ENCODE peak calls at places on chromosomes 7 and 10, in five cellular contexts. One of them, this sample, is unnamed. For H3K9me3, the result is how much of the 10 kb centered on the place peaks cover.

GRCh38 chr7:119761776-119762175 is 511.2 kb upstream of the KCND2 start:
- DNase-seq in PC-3: no peak
- DNase-seq in tibial nerve: no peak
- DNase-seq in AG04450: no peak
- DNase-seq in MM.1S: no peak
- DNase-seq in this sample: no peak

GRCh38 chr10:112852308-112852707 is 97.7 kb upstream of the TCF7L2 start:
- DNase-seq in PC-3: no peak
- DNase-seq in tibial nerve: peak
- DNase-seq in AG04450: no peak
- DNase-seq in MM.1S: no peak
- DNase-seq in this sample: no peak

GRCh38 chr7:124702385-124702784 is 63.2 kb downstream of the GPR37 start:
- DNase-seq in PC-3: peak
- DNase-seq in tibial nerve: no peak
- DNase-seq in AG04450: no peak
- DNase-seq in MM.1S: no peak
- DNase-seq in this sample: no peak

GRCh38 chr7:27359737-27360136 is 117.1 kb downstream of the EVX1 start:
- DNase-seq in PC-3: no peak
- DNase-seq in tibial nerve: no peak
- DNase-seq in AG04450: no peak
- DNase-seq in MM.1S: no peak
- DNase-seq in this sample: no peak

GRCh38 chr7:123440202-123440601 is 94.2 kb downstream of the IQUB start:
- DNase-seq in PC-3: no peak
- DNase-seq in tibial nerve: no peak
- DNase-seq in AG04450: no peak
- DNase-seq in MM.1S: no peak
- DNase-seq in this sample: no peak

GRCh38 chr7:137978464-137979237 is 23.2 kb downstream of the CREB3L2 start:
- DNase-seq in PC-3: peak
- DNase-seq in tibial nerve: peak
- DNase-seq in AG04450: peak
- DNase-seq in MM.1S: no peak
- DNase-seq in this sample: no peak

GRCh38 chr7:63030061-63030460 is 968.6 kb upstream of the ZNF722 start:
- DNase-seq in PC-3: no peak
- DNase-seq in tibial nerve: no peak
- DNase-seq in AG04450: no peak
- DNase-seq in MM.1S: no peak
- DNase-seq in this sample: no peak

GRCh38 chr7:585229-585711 is 65.6 kb upstream of the PDGFA start:
- DNase-seq in PC-3: no peak
- DNase-seq in tibial nerve: no peak
- DNase-seq in AG04450: no peak
- DNase-seq in MM.1S: no peak
- DNase-seq in this sample: peak

GRCh38 chr10:104334561-104334960 is 3.7 kb downstream of the ITPRIP start:
- DNase-seq in PC-3: no peak
- DNase-seq in tibial nerve: no peak
- DNase-seq in AG04450: no peak
- DNase-seq in MM.1S: no peak
- DNase-seq in this sample: no peak

GRCh38 chr7:134212576-134213546 is 85.7 kb downstream of the LRGUK start:
- DNase-seq in PC-3: no peak
- DNase-seq in tibial nerve: no peak
- DNase-seq in AG04450: peak
- DNase-seq in MM.1S: no peak
- DNase-seq in this sample: no peak

GRCh38 chr7:50610521-50611277 is 45.5 kb upstream of the DDC start:
- DNase-seq in PC-3: peak
- DNase-seq in tibial nerve: no peak
- DNase-seq in AG04450: no peak
- DNase-seq in MM.1S: no peak
- DNase-seq in this sample: no peak

GRCh38 chr10:112361951-112362770 is 11.8 kb upstream of the ACSL5 start:
- DNase-seq in PC-3: peak
- DNase-seq in tibial nerve: peak
- DNase-seq in AG04450: no peak
- DNase-seq in MM.1S: no peak
- DNase-seq in this sample: no peak

GRCh38 chr7:95045236-95045923 is 138.0 kb downstream of the PPP1R9A start:
- DNase-seq in PC-3: peak
- DNase-seq in tibial nerve: no peak
- DNase-seq in AG04450: no peak
- DNase-seq in MM.1S: peak
- DNase-seq in this sample: no peak

GRCh38 chr7:29878081-29878688 is 71.9 kb downstream of the WIPF3 start:
- DNase-seq in PC-3: peak
- DNase-seq in tibial nerve: peak
- DNase-seq in AG04450: peak
- DNase-seq in MM.1S: peak
- DNase-seq in this sample: no peak

GRCh38 chr10:124378817-124379510 is 39.8 kb downstream of the OAT start:
- DNase-seq in PC-3: peak
- DNase-seq in tibial nerve: no peak
- DNase-seq in AG04450: no peak
- DNase-seq in MM.1S: no peak
- DNase-seq in this sample: no peak

GRCh38 chr7:151626422-151627115 is 106.9 kb upstream of the RHEB start:
- DNase-seq in PC-3: peak
- DNase-seq in tibial nerve: no peak
- DNase-seq in AG04450: no peak
- DNase-seq in MM.1S: peak
- DNase-seq in this sample: no peak

GRCh38 chr10:69686866-69687265 is 56.8 kb downstream of the FAM241B start:
- DNase-seq in PC-3: no peak
- DNase-seq in tibial nerve: no peak
- DNase-seq in AG04450: no peak
- DNase-seq in MM.1S: no peak
- DNase-seq in this sample: no peak

GRCh38 chr10:69685426-69685801 is 55.4 kb downstream of the FAM241B start:
- DNase-seq in PC-3: peak
- DNase-seq in tibial nerve: no peak
- DNase-seq in AG04450: no peak
- DNase-seq in MM.1S: no peak
- DNase-seq in this sample: no peak

GRCh38 chr10:69684020-69684980 is 54.3 kb downstream of the FAM241B start:
- DNase-seq in PC-3: peak
- DNase-seq in tibial nerve: peak
- DNase-seq in AG04450: no peak
- DNase-seq in MM.1S: no peak
- DNase-seq in this sample: no peak

GRCh38 chr10:69685802-69686585 is 55.9 kb downstream of the FAM241B start:
- DNase-seq in PC-3: peak
- DNase-seq in tibial nerve: no peak
- DNase-seq in AG04450: no peak
- DNase-seq in MM.1S: no peak
- DNase-seq in this sample: no peak

DNA sequence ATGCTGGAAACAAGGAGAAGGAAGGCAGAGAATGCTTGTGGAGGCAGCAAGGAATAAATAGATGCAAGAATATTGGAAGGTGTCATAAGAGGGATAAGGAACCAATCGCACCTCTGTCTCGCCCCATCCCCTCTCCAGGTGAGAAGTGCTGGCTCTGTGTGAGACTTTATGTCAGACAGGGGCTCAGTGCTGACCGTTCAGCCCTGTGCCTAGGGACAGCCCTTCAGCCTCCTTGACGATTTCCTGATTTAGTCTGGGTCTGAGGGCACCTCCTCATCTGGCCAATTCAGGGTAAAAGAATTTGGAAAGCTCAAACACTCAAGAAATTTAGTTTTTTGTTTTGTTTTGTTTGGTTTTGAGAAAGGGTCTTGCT is 54.9 kb downstream of the FAM241B start:
- DNase-seq in PC-3: no peak
- DNase-seq in tibial nerve: no peak
- DNase-seq in AG04450: no peak
- DNase-seq in MM.1S: no peak
- DNase-seq in this sample: no peak
- H3K9me3 ChIP-seq in PC-3: under half
- H3K9me3 ChIP-seq in tibial nerve: under half
- H3K9me3 ChIP-seq in AG04450: under half
- H3K9me3 ChIP-seq in MM.1S: under half
- H3K9me3 ChIP-seq in this sample: under half

DNA sequence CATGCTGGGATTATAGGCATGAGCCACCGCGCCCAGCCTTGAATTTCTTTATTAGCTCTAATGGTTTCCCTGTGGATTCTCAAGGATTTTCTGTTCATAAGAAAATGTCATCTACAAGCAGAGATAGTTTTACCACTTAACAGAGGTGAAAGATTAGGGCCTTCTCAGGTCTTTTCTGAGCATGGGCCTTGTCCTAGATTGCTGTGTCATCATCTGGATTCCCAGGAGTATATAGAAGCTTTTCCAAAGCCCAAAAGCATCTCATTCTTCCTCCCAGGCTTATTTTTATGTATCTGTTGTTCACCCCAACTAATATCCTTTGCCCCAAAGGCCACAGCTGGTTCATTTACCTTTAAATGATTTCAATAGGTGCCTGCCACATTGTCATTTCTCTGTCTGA is 13.7 kb upstream of the ZNF248 start:
- DNase-seq in PC-3: no peak
- DNase-seq in tibial nerve: no peak
- DNase-seq in AG04450: no peak
- DNase-seq in MM.1S: no peak
- DNase-seq in this sample: no peak
- H3K9me3 ChIP-seq in PC-3: under half
- H3K9me3 ChIP-seq in tibial nerve: under half
- H3K9me3 ChIP-seq in AG04450: under half
- H3K9me3 ChIP-seq in MM.1S: under half
- H3K9me3 ChIP-seq in this sample: under half

GRCh38 chr10:101238732-101239105 is 9.5 kb upstream of the LBX1 start:
- DNase-seq in PC-3: peak
- DNase-seq in tibial nerve: no peak
- DNase-seq in AG04450: no peak
- DNase-seq in MM.1S: no peak
- DNase-seq in this sample: no peak
- H3K9me3 ChIP-seq in PC-3: under half
- H3K9me3 ChIP-seq in tibial nerve: under half
- H3K9me3 ChIP-seq in AG04450: under half
- H3K9me3 ChIP-seq in MM.1S: under half
- H3K9me3 ChIP-seq in this sample: under half

DNA sequence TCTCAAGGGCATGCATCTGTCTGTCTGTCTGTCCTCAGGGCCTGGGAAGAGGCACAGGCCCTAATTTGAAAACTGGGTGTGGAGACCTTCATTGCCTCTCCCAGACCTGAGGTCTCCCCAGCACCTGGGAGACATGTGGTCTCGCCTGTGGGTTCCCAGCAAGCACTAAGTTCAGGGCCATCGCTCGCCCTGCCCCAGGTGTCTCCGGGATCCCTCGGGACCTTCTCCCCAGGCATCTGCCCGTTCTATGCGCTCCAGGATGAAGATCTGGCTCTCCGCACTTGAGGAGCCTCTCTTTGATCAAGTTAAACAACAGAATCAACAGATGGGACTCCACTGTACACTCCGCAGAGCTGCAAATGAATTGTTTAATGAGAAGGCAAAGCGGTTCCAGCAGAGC is 133.0 kb downstream of the TCERG1L start:
- DNase-seq in PC-3: no peak
- DNase-seq in tibial nerve: no peak
- DNase-seq in AG04450: no peak
- DNase-seq in MM.1S: no peak
- DNase-seq in this sample: no peak
- H3K9me3 ChIP-seq in PC-3: under half
- H3K9me3 ChIP-seq in tibial nerve: under half
- H3K9me3 ChIP-seq in AG04450: half or more
- H3K9me3 ChIP-seq in MM.1S: under half
- H3K9me3 ChIP-seq in this sample: under half

GRCh38 chr7:158491094-158491493 is 96.5 kb downstream of the PTPRN2 start:
- DNase-seq in PC-3: no peak
- DNase-seq in tibial nerve: no peak
- DNase-seq in AG04450: no peak
- DNase-seq in MM.1S: no peak
- DNase-seq in this sample: no peak
- H3K9me3 ChIP-seq in PC-3: under half
- H3K9me3 ChIP-seq in tibial nerve: under half
- H3K9me3 ChIP-seq in AG04450: half or more
- H3K9me3 ChIP-seq in MM.1S: under half
- H3K9me3 ChIP-seq in this sample: under half

GRCh38 chr10:761376-761775 is 71.9 kb upstream of the DIP2C start:
- DNase-seq in PC-3: no peak
- DNase-seq in tibial nerve: no peak
- DNase-seq in AG04450: no peak
- DNase-seq in MM.1S: peak
- DNase-seq in this sample: no peak

GRCh38 chr10:754914-755313 is 65.4 kb upstream of the DIP2C start:
- DNase-seq in PC-3: no peak
- DNase-seq in tibial nerve: no peak
- DNase-seq in AG04450: no peak
- DNase-seq in MM.1S: no peak
- DNase-seq in this sample: no peak

GRCh38 chr10:760622-761021 is 71.2 kb upstream of the DIP2C start:
- DNase-seq in PC-3: no peak
- DNase-seq in tibial nerve: no peak
- DNase-seq in AG04450: no peak
- DNase-seq in MM.1S: no peak
- DNase-seq in this sample: no peak

DNA sequence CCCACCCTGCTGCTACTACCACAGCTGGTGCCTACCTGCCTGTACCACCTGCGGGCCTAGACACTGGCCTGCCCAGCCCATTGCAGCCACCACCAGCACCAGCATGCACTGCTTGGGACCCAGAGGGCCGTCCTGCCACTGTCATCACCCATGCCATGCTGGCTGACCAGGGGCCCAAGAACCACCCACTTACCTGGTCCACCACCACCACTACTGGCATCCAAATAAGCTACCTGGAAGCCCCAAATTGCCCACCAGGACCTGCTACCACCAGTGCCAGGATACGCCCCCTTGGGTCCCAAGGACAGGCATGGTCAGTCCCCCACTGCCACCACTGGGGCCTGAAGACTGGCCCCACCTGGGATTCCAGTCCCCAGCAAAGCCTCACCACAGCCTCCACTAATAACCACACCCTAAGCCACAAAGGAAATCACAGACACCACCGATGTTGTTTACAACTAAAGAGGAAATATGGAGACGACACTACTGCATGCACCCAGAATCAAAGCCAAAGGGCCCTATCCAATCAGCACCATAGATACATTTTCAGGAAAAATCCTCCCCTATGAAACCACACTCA is 70.5 kb upstream of the DIP2C start:
- DNase-seq in PC-3: no peak
- DNase-seq in tibial nerve: no peak
- DNase-seq in AG04450: no peak
- DNase-seq in MM.1S: peak
- DNase-seq in this sample: no peak
- H3K9me3 ChIP-seq in PC-3: under half
- H3K9me3 ChIP-seq in tibial nerve: under half
- H3K9me3 ChIP-seq in AG04450: under half
- H3K9me3 ChIP-seq in MM.1S: under half
- H3K9me3 ChIP-seq in this sample: under half

GRCh38 chr7:103706805-103707204 is 260.8 kb upstream of the SLC26A5 start:
- DNase-seq in PC-3: no peak
- DNase-seq in tibial nerve: no peak
- DNase-seq in AG04450: no peak
- DNase-seq in MM.1S: no peak
- DNase-seq in this sample: no peak
- H3K9me3 ChIP-seq in PC-3: under half
- H3K9me3 ChIP-seq in tibial nerve: under half
- H3K9me3 ChIP-seq in AG04450: under half
- H3K9me3 ChIP-seq in MM.1S: under half
- H3K9me3 ChIP-seq in this sample: under half